ENCODE peak calls at places on chromosome 9, in nine cellular contexts. One of them, this sample, is unnamed.

GRCh38 chr9:86321373-86321772 is 32.8 kb downstream of the TUT7 start:
- DNase-seq in GM12864: no peak
- DNase-seq in myocyte: peak
- DNase-seq in hepatocyte: peak
- DNase-seq in choroid plexus epithelial cell: peak
- DNase-seq in GM03348: peak
- DNase-seq in GOT3: no peak
- DNase-seq in AG09319: peak
- DNase-seq in activated CD4-positive, alpha-beta T cell treated with anti-CD3 and anti-CD28 coated beads for 48 hours: no peak
- DNase-seq in this sample: peak

GRCh38 chr9:108389056-108389455 is 466.7 kb downstream of the ACTL7B start:
- DNase-seq in GM03348: no peak
- DNase-seq in GOT3: no peak
- DNase-seq in myocyte: no peak
- DNase-seq in hepatocyte: no peak
- DNase-seq in activated CD4-positive, alpha-beta T cell treated with anti-CD3 and anti-CD28 coated beads for 48 hours: no peak
- DNase-seq in GM12864: no peak
- DNase-seq in AG09319: no peak
- DNase-seq in choroid plexus epithelial cell: no peak
- DNase-seq in this sample: no peak

GRCh38 chr9:136625101-136626065 is 37.3 kb upstream of the EGFL7 start:
- DNase-seq in hepatocyte: peak
- DNase-seq in GOT3: no peak
- DNase-seq in myocyte: peak
- DNase-seq in AG09319: no peak
- DNase-seq in choroid plexus epithelial cell: peak
- DNase-seq in activated CD4-positive, alpha-beta T cell treated with anti-CD3 and anti-CD28 coated beads for 48 hours: no peak
- DNase-seq in GM12864: no peak
- DNase-seq in GM03348: peak
- DNase-seq in this sample: peak

GRCh38 chr9:77985996-77986395 is 45.6 kb downstream of the GNAQ start:
- DNase-seq in hepatocyte: peak
- DNase-seq in choroid plexus epithelial cell: no peak
- DNase-seq in myocyte: no peak
- DNase-seq in GOT3: no peak
- DNase-seq in activated CD4-positive, alpha-beta T cell treated with anti-CD3 and anti-CD28 coated beads for 48 hours: no peak
- DNase-seq in GM03348: no peak
- DNase-seq in AG09319: no peak
- DNase-seq in GM12864: no peak
- DNase-seq in this sample: no peak

GRCh38 chr9:85978496-85978895 is 37.5 kb downstream of the NAA35 start:
- DNase-seq in myocyte: peak
- DNase-seq in activated CD4-positive, alpha-beta T cell treated with anti-CD3 and anti-CD28 coated beads for 48 hours: no peak
- DNase-seq in GM03348: no peak
- DNase-seq in GOT3: no peak
- DNase-seq in AG09319: no peak
- DNase-seq in hepatocyte: no peak
- DNase-seq in choroid plexus epithelial cell: no peak
- DNase-seq in GM12864: no peak
- DNase-seq in this sample: no peak

GRCh38 chr9:124347206-124347967 is 67.9 kb downstream of the PSMB7 start:
- DNase-seq in GM03348: no peak
- DNase-seq in GM12864: no peak
- DNase-seq in activated CD4-positive, alpha-beta T cell treated with anti-CD3 and anti-CD28 coated beads for 48 hours: no peak
- DNase-seq in AG09319: no peak
- DNase-seq in hepatocyte: no peak
- DNase-seq in myocyte: no peak
- DNase-seq in choroid plexus epithelial cell: no peak
- DNase-seq in GOT3: no peak
- DNase-seq in this sample: no peak

GRCh38 chr9:131334568-131335105 is 45.1 kb downstream of the PLPP7 start:
- DNase-seq in hepatocyte: peak
- DNase-seq in GM03348: peak
- DNase-seq in activated CD4-positive, alpha-beta T cell treated with anti-CD3 and anti-CD28 coated beads for 48 hours: no peak
- DNase-seq in AG09319: no peak
- DNase-seq in GM12864: no peak
- DNase-seq in GOT3: no peak
- DNase-seq in myocyte: peak
- DNase-seq in choroid plexus epithelial cell: peak
- DNase-seq in this sample: no peak

GRCh38 chr9:115590016-115590415 is 472.1 kb upstream of the TNC start:
- DNase-seq in GOT3: no peak
- DNase-seq in AG09319: peak
- DNase-seq in myocyte: peak
- DNase-seq in choroid plexus epithelial cell: peak
- DNase-seq in activated CD4-positive, alpha-beta T cell treated with anti-CD3 and anti-CD28 coated beads for 48 hours: no peak
- DNase-seq in GM12864: no peak
- DNase-seq in GM03348: peak
- DNase-seq in hepatocyte: peak
- DNase-seq in this sample: no peak

GRCh38 chr9:6230037-6230778 is 14.6 kb downstream of the IL33 start:
- DNase-seq in myocyte: no peak
- DNase-seq in activated CD4-positive, alpha-beta T cell treated with anti-CD3 and anti-CD28 coated beads for 48 hours: no peak
- DNase-seq in hepatocyte: peak
- DNase-seq in GOT3: no peak
- DNase-seq in GM03348: peak
- DNase-seq in GM12864: no peak
- DNase-seq in AG09319: no peak
- DNase-seq in choroid plexus epithelial cell: peak
- DNase-seq in this sample: no peak

GRCh38 chr9:131461166-131461565 is 41.6 kb upstream of the POMT1 start:
- DNase-seq in myocyte: no peak
- DNase-seq in AG09319: no peak
- DNase-seq in GOT3: no peak
- DNase-seq in activated CD4-positive, alpha-beta T cell treated with anti-CD3 and anti-CD28 coated beads for 48 hours: no peak
- DNase-seq in GM03348: no peak
- DNase-seq in GM12864: no peak
- DNase-seq in choroid plexus epithelial cell: no peak
- DNase-seq in hepatocyte: no peak
- DNase-seq in this sample: no peak

GRCh38 chr9:84738353-84738752 is 68.8 kb downstream of the NTRK2 start:
- DNase-seq in activated CD4-positive, alpha-beta T cell treated with anti-CD3 and anti-CD28 coated beads for 48 hours: no peak
- DNase-seq in choroid plexus epithelial cell: no peak
- DNase-seq in GOT3: no peak
- DNase-seq in GM03348: no peak
- DNase-seq in GM12864: no peak
- DNase-seq in myocyte: no peak
- DNase-seq in AG09319: no peak
- DNase-seq in hepatocyte: no peak
- DNase-seq in this sample: no peak

GRCh38 chr9:129176786-129177442 is 1.1 kb downstream of the IER5L start:
- DNase-seq in GM12864: no peak
- DNase-seq in GM03348: peak
- DNase-seq in activated CD4-positive, alpha-beta T cell treated with anti-CD3 and anti-CD28 coated beads for 48 hours: peak
- DNase-seq in GOT3: no peak
- DNase-seq in AG09319: no peak
- DNase-seq in hepatocyte: peak
- DNase-seq in myocyte: peak
- DNase-seq in choroid plexus epithelial cell: peak
- DNase-seq in this sample: no peak

GRCh38 chr9:82679488-82679887 is 383.5 kb downstream of the RASEF start:
- DNase-seq in GM03348: no peak
- DNase-seq in AG09319: no peak
- DNase-seq in activated CD4-positive, alpha-beta T cell treated with anti-CD3 and anti-CD28 coated beads for 48 hours: no peak
- DNase-seq in myocyte: no peak
- DNase-seq in hepatocyte: no peak
- DNase-seq in choroid plexus epithelial cell: no peak
- DNase-seq in GOT3: no peak
- DNase-seq in GM12864: no peak
- DNase-seq in this sample: no peak

GRCh38 chr9:36939214-36939613 is 94.9 kb downstream of the PAX5 start:
- DNase-seq in AG09319: no peak
- DNase-seq in GM03348: no peak
- DNase-seq in activated CD4-positive, alpha-beta T cell treated with anti-CD3 and anti-CD28 coated beads for 48 hours: no peak
- DNase-seq in myocyte: no peak
- DNase-seq in choroid plexus epithelial cell: no peak
- DNase-seq in GM12864: no peak
- DNase-seq in GOT3: no peak
- DNase-seq in hepatocyte: no peak
- DNase-seq in this sample: no peak

GRCh38 chr9:110975969-110976368 is 62.3 kb downstream of the LPAR1 start:
- DNase-seq in GM03348: no peak
- DNase-seq in hepatocyte: no peak
- DNase-seq in activated CD4-positive, alpha-beta T cell treated with anti-CD3 and anti-CD28 coated beads for 48 hours: no peak
- DNase-seq in GOT3: no peak
- DNase-seq in GM12864: no peak
- DNase-seq in AG09319: no peak
- DNase-seq in choroid plexus epithelial cell: no peak
- DNase-seq in myocyte: peak
- DNase-seq in this sample: no peak